ENCODE peak calls at places on chromosomes 13 and 19, in seven cellular contexts. B is HT1080; I is C1 segment of cervical spinal cord; U is left lung; D is AG09309; F is stimulated activated CD4-positive, alpha-beta T cell treated with anti-CD3 and anti-CD28 coated beads, Interleukin-15, amount 100 ng/mL, for 24 hours; K is endodermal cell. Y is an unnamed sample.
A peak's percentile ranks its signal among the peaks of the same experiment; 100 is the strongest.

GRCh38 chr13:47094734-47095434 is 198.0 kb upstream of the HTR2A start:
- DNase-seq in B (no peak), I (no peak), U (no peak), D (no peak), F (no peak), K (peak; percentile 56), Y (no peak)

GRCh38 chr13:110209950-110210603 is 96.9 kb downstream of the COL4A1 start:
- DNase-seq in B (no peak), I (no peak), U (no peak), D (no peak), F (no peak), K (no peak), Y (no peak)

GRCh38 chr13:73428137-73428536 is 369.3 kb downstream of the KLF5 start:
- DNase-seq in B (peak; percentile 80), I (no peak), U (no peak), D (no peak), F (no peak), K (no peak), Y (no peak)

GRCh38 chr13:99404005-99404755 is 97.0 kb upstream of the GPR183 start:
- DNase-seq in B (peak; percentile 9), I (no peak), U (no peak), D (no peak), F (no peak), K (peak; percentile 48), Y (no peak)

GRCh38 chr13:63408227-63409202 is 1992.9 kb upstream of the PCDH20 start:
- DNase-seq in B (no peak), I (no peak), U (no peak), D (no peak), F (no peak), K (no peak), Y (no peak)

GRCh38 chr19:2039082-2039958 is 11.7 kb downstream of the MKNK2 start:
- DNase-seq in B (no peak), I (no peak), U (peak; percentile 79), D (no peak), F (no peak), K (no peak), Y (no peak)

GRCh38 chr13:22135446-22135845 is 464.6 kb downstream of the FGF9 start:
- DNase-seq in B (no peak), I (no peak), U (no peak), D (no peak), F (no peak), K (no peak), Y (peak; percentile 61)

GRCh38 chr13:66501187-66501586 is 728.9 kb downstream of the PCDH9 start:
- DNase-seq in B (no peak), I (no peak), U (no peak), D (no peak), F (no peak), K (no peak), Y (no peak)

GRCh38 chr19:48183356-48183755 is 12.9 kb downstream of the ZSWIM9 start:
- DNase-seq in B (no peak), I (no peak), U (no peak), D (no peak), F (no peak), K (no peak), Y (no peak)

GRCh38 chr13:73809561-73809960 is 324.6 kb downstream of the KLF12 start:
- DNase-seq in B (peak; percentile 23), I (no peak), U (no peak), D (no peak), F (no peak), K (no peak), Y (no peak)

GRCh38 chr13:73835138-73835721 is 299.0 kb downstream of the KLF12 start:
- DNase-seq in B (peak; percentile 33), I (no peak), U (no peak), D (peak; percentile 8), F (no peak), K (no peak), Y (no peak)

GRCh38 chr19:2848625-2849024 is 7.3 kb downstream of the ZNF555 start:
- DNase-seq in B (no peak), I (no peak), U (no peak), D (peak; percentile 58), F (no peak), K (no peak), Y (no peak)

GRCh38 chr13:45396548-45397095 is 21.6 kb downstream of the SLC25A30 start:
- DNase-seq in B (peak; percentile 9), I (no peak), U (no peak), D (no peak), F (no peak), K (peak; percentile 64), Y (no peak)